ENCODE peak calls at places on chromosomes 5 and 9, in six cellular contexts. D, E, G, U, K and B are unnamed samples.

GRCh38 chr9:95040106-95040505 is 277.4 kb downstream of the FANCC start:
- DNase-seq in K (no peak), U (no peak), D (no peak), G (no peak), E (no peak), B (no peak)

GRCh38 chr5:893137-893506 is 438 bp downstream of the TRIP13 start:
- DNase-seq in D (no peak), U (no peak), E (no peak), G (no peak), K (no peak), B (no peak)

GRCh38 chr5:97508864-97509263 is 325.8 kb upstream of the RIOK2 start:
- DNase-seq in U (no peak), D (no peak), E (no peak), K (no peak), G (no peak), B (no peak)

GRCh38 chr9:8484563-8484962 is 685.0 kb upstream of the DMAC1 start:
- DNase-seq in E (no peak), G (no peak), U (no peak), K (no peak), D (no peak), B (no peak)

GRCh38 chr5:139755892-139756671 is 39.5 kb upstream of the PSD2 start:
- DNase-seq in K (no peak), G (no peak), E (no peak), D (peak; percentile 85), U (peak; percentile 37), B (no peak)

GRCh38 chr5:633521-633955 is 21.4 kb downstream of the CEP72 start:
- DNase-seq in U (no peak), E (peak; percentile 6), G (no peak), D (peak; percentile 6), K (no peak), B (no peak)

GRCh38 chr5:150350524-150351344 is 6.8 kb upstream of the TCOF1 start:
- DNase-seq in E (peak; percentile 86), D (peak; percentile 86), G (peak; percentile 84), K (peak; percentile 30), U (no peak), B (peak; percentile 68)

GRCh38 chr5:151153766-151154272 is 3.8 kb downstream of the ANXA6 start:
- DNase-seq in D (no peak), E (no peak), K (peak; percentile 36), U (no peak), G (no peak), B (no peak)

GRCh38 chr9:88995627-88996026 is 4.4 kb downstream of the S1PR3 start:
- DNase-seq in G (no peak), D (no peak), U (no peak), E (no peak), K (no peak), B (no peak)

GRCh38 chr5:13249854-13250253 is 694.6 kb downstream of the DNAH5 start:
- DNase-seq in E (no peak), U (no peak), D (no peak), G (no peak), K (no peak), B (no peak)